ENCODE peak calls at places on chromosomes 16 and 17, in ten cellular contexts. V is hypothalamus; Z is NCI-H1048; T is stimulated activated CD4-positive, alpha-beta T cell treated with anti-CD3 and anti-CD28 coated beads, Interleukin-4, amount 100 ng/mL, for 48 hours; Q is activated CD4-positive, alpha-beta T cell treated with anti-CD3 and anti-CD28 coated beads, Interleukin-2, amount 50 U/mL, for 1 hour; K is H54; J is CD8-positive, alpha-beta memory T cell; G is anterior cingulate cortex; A is mucosa of descending colon; F is NCI-H2081. X is an unnamed sample.

GRCh38 chr17:74532115-74532514 is 840 bp upstream of the CD300LB start:
- DNase-seq in V (peak; percentile 40), Z (no peak), T (no peak), Q (no peak), K (no peak), J (no peak), G (no peak), A (no peak), F (no peak), X (no peak)

GRCh38 chr16:27320261-27321012 is 6.7 kb downstream of the IL4R start:
- DNase-seq in V (no peak), Z (no peak), T (no peak), Q (no peak), K (no peak), J (no peak), G (no peak), A (no peak), F (no peak), X (no peak)

GRCh38 chr16:8583712-8584111 is 6.6 kb downstream of the TMEM114 start:
- DNase-seq in V (no peak), Z (no peak), T (no peak), Q (no peak), K (no peak), J (no peak), G (no peak), A (no peak), F (no peak), X (no peak)

GRCh38 chr17:57313276-57313835 is 57.0 kb downstream of the MSI2 start:
- DNase-seq in V (no peak), Z (no peak), T (no peak), Q (no peak), K (no peak), J (no peak), G (no peak), A (no peak), F (peak; percentile 86), X (no peak)

GRCh38 chr17:77107506-77108433 is 33.0 kb upstream of the SEC14L1 start:
- DNase-seq in V (no peak), Z (no peak), T (peak; percentile 41), Q (peak; percentile 34), K (no peak), J (peak; percentile 73), G (no peak), A (no peak), F (no peak), X (no peak)

GRCh38 chr17:30000001-30000754 is 58.7 kb downstream of the EFCAB5 start:
- DNase-seq in V (no peak), Z (no peak), T (no peak), Q (no peak), K (no peak), J (no peak), G (no peak), A (no peak), F (no peak), X (no peak)

GRCh38 chr17:9928601-9929341 is 23.7 kb upstream of the RCVRN start:
- DNase-seq in V (no peak), Z (no peak), T (no peak), Q (no peak), K (peak; percentile 66), J (no peak), G (peak; percentile 15), A (no peak), F (peak; percentile 8), X (no peak)

GRCh38 chr16:88287219-88287618 is 95.5 kb upstream of the ZNF469 start:
- DNase-seq in V (peak; percentile 14), Z (no peak), T (no peak), Q (no peak), K (peak; percentile 45), J (no peak), G (no peak), A (no peak), F (peak; percentile 34), X (no peak)